ENCODE peak calls at places on chromosome 21, in eight cellular contexts. One of them, this sample, is unnamed.

GRCh38 chr21:38875694-38876492 is 70.2 kb downstream of the ETS2 start:
- DNase-seq in endodermal cell: no peak
- DNase-seq in GM23338: no peak
- DNase-seq in OCI-LY7: no peak
- DNase-seq in fibroblast of pulmonary artery: peak
- DNase-seq in fibroblast of lung: peak
- DNase-seq in lower lobe of right lung: no peak
- DNase-seq in adrenal gland: no peak
- DNase-seq in this sample: peak

GRCh38 chr21:32391755-32392154 is 1.1 kb downstream of the URB1 start:
- DNase-seq in endodermal cell: no peak
- DNase-seq in GM23338: no peak
- DNase-seq in adrenal gland: peak
- DNase-seq in fibroblast of pulmonary artery: no peak
- DNase-seq in fibroblast of lung: no peak
- DNase-seq in lower lobe of right lung: no peak
- DNase-seq in OCI-LY7: no peak
- DNase-seq in this sample: no peak

GRCh38 chr21:36854391-36854790 is 112.1 kb downstream of the HLCS start:
- DNase-seq in adrenal gland: no peak
- DNase-seq in fibroblast of pulmonary artery: peak
- DNase-seq in GM23338: peak
- DNase-seq in lower lobe of right lung: no peak
- DNase-seq in OCI-LY7: peak
- DNase-seq in fibroblast of lung: peak
- DNase-seq in endodermal cell: peak
- DNase-seq in this sample: no peak

GRCh38 chr21:40054403-40054802 is 187.2 kb downstream of the PCP4 start:
- DNase-seq in fibroblast of pulmonary artery: no peak
- DNase-seq in adrenal gland: peak
- DNase-seq in OCI-LY7: no peak
- DNase-seq in GM23338: no peak
- DNase-seq in fibroblast of lung: no peak
- DNase-seq in endodermal cell: no peak
- DNase-seq in lower lobe of right lung: peak
- DNase-seq in this sample: no peak

GRCh38 chr21:28521932-28522826 is 470.5 kb downstream of the LTN1 start:
- DNase-seq in adrenal gland: peak
- DNase-seq in GM23338: peak
- DNase-seq in fibroblast of lung: peak
- DNase-seq in fibroblast of pulmonary artery: peak
- DNase-seq in OCI-LY7: peak
- DNase-seq in endodermal cell: peak
- DNase-seq in lower lobe of right lung: no peak
- DNase-seq in this sample: peak

GRCh38 chr21:28776251-28776650 is 216.4 kb downstream of the LTN1 start:
- DNase-seq in fibroblast of pulmonary artery: peak
- DNase-seq in GM23338: no peak
- DNase-seq in adrenal gland: no peak
- DNase-seq in OCI-LY7: no peak
- DNase-seq in endodermal cell: no peak
- DNase-seq in fibroblast of lung: peak
- DNase-seq in lower lobe of right lung: no peak
- DNase-seq in this sample: peak

GRCh38 chr21:16195896-16196443 is 466.2 kb downstream of the USP25 start:
- DNase-seq in fibroblast of pulmonary artery: peak
- DNase-seq in GM23338: no peak
- DNase-seq in OCI-LY7: no peak
- DNase-seq in fibroblast of lung: peak
- DNase-seq in adrenal gland: no peak
- DNase-seq in endodermal cell: no peak
- DNase-seq in lower lobe of right lung: no peak
- DNase-seq in this sample: no peak

GRCh38 chr21:17688912-17689874 is 76.5 kb upstream of the BTG3 start:
- DNase-seq in OCI-LY7: peak
- DNase-seq in GM23338: peak
- DNase-seq in lower lobe of right lung: peak
- DNase-seq in endodermal cell: peak
- DNase-seq in fibroblast of pulmonary artery: peak
- DNase-seq in adrenal gland: peak
- DNase-seq in fibroblast of lung: no peak
- DNase-seq in this sample: no peak

DNA sequence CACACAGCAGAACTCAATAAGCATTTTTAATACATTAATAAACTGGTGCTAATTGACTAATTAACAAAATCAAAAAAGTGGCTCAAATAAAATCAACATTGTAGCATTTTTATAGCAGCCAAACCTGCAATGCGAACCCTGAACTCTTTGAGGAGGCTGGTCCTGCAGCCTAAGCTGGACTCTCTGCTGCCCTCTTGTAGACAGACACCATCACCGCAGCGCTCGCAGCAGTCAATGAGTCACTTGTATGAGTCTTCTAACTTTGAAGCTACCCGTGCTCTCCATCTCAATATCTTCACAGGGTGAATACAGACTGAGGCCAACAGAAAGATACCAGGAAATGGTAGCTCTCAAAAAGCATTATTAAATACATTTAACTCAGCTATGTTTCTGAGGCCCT is 9.7 kb upstream of the KRTAP7-1 start:
- DNase-seq in OCI-LY7: peak
- DNase-seq in GM23338: peak
- DNase-seq in lower lobe of right lung: no peak
- DNase-seq in fibroblast of pulmonary artery: peak
- DNase-seq in fibroblast of lung: no peak
- DNase-seq in endodermal cell: peak
- DNase-seq in adrenal gland: peak
- DNase-seq in this sample: no peak
- TF ChIP-seq CTCF in OCI-LY7: peak
- TF ChIP-seq CTCF in GM23338: peak
- TF ChIP-seq CTCF in lower lobe of right lung: no peak
- TF ChIP-seq CTCF in fibroblast of pulmonary artery: no peak
- TF ChIP-seq CTCF in fibroblast of lung: no peak
- TF ChIP-seq CTCF in endodermal cell: peak
- TF ChIP-seq CTCF in adrenal gland: no peak
- TF ChIP-seq CTCF in this sample: no peak

DNA sequence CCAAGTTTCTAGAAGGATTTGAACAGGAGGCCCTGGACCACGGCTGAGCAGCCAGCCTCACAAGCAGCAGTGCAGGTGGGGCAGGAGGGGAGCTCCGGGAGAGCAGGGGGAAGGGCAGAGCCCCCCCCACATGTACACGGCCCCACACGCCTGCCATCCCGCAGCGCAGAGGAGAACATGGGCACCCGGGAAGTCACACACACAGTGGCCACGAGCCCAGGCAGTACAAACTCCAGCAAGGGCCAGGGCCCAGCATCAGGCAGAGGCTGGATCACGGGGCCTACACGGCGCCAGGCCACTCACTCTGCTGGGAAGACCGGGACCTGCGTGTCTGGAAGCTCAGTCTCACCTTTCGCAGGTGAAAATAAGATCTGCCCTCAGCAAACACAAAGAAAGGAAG is 5.2 kb downstream of the SUMO3 start:
- DNase-seq in fibroblast of lung: no peak
- DNase-seq in endodermal cell: peak
- DNase-seq in GM23338: no peak
- DNase-seq in adrenal gland: no peak
- DNase-seq in lower lobe of right lung: no peak
- DNase-seq in fibroblast of pulmonary artery: no peak
- DNase-seq in OCI-LY7: no peak
- DNase-seq in this sample: no peak
- H3K4me3 ChIP-seq in fibroblast of lung: no peak
- H3K4me3 ChIP-seq in endodermal cell: no peak
- H3K4me3 ChIP-seq in GM23338: no peak
- H3K4me3 ChIP-seq in adrenal gland: no peak
- H3K4me3 ChIP-seq in lower lobe of right lung: no peak
- H3K4me3 ChIP-seq in fibroblast of pulmonary artery: no peak
- H3K4me3 ChIP-seq in OCI-LY7: no peak
- H3K4me3 ChIP-seq in this sample: no peak

GRCh38 chr21:45384656-45385548 is 20.1 kb upstream of the COL18A1 start:
- DNase-seq in adrenal gland: no peak
- DNase-seq in OCI-LY7: no peak
- DNase-seq in endodermal cell: no peak
- DNase-seq in fibroblast of lung: no peak
- DNase-seq in fibroblast of pulmonary artery: no peak
- DNase-seq in lower lobe of right lung: peak
- DNase-seq in GM23338: no peak
- DNase-seq in this sample: no peak

GRCh38 chr21:45382698-45383000 is 22.3 kb upstream of the COL18A1 start:
- DNase-seq in OCI-LY7: no peak
- DNase-seq in fibroblast of lung: no peak
- DNase-seq in endodermal cell: no peak
- DNase-seq in GM23338: no peak
- DNase-seq in lower lobe of right lung: peak
- DNase-seq in fibroblast of pulmonary artery: no peak
- DNase-seq in adrenal gland: no peak
- DNase-seq in this sample: no peak

GRCh38 chr21:45383111-45383614 is 21.8 kb upstream of the COL18A1 start:
- DNase-seq in fibroblast of pulmonary artery: no peak
- DNase-seq in OCI-LY7: no peak
- DNase-seq in lower lobe of right lung: peak
- DNase-seq in GM23338: no peak
- DNase-seq in endodermal cell: peak
- DNase-seq in adrenal gland: no peak
- DNase-seq in fibroblast of lung: no peak
- DNase-seq in this sample: no peak

GRCh38 chr21:45381865-45382697 is 22.9 kb upstream of the COL18A1 start:
- DNase-seq in OCI-LY7: no peak
- DNase-seq in fibroblast of lung: no peak
- DNase-seq in GM23338: no peak
- DNase-seq in lower lobe of right lung: peak
- DNase-seq in endodermal cell: peak
- DNase-seq in adrenal gland: no peak
- DNase-seq in fibroblast of pulmonary artery: no peak
- DNase-seq in this sample: no peak

GRCh38 chr21:45383615-45384201 is 21.3 kb upstream of the COL18A1 start:
- DNase-seq in fibroblast of pulmonary artery: no peak
- DNase-seq in endodermal cell: peak
- DNase-seq in adrenal gland: no peak
- DNase-seq in OCI-LY7: no peak
- DNase-seq in lower lobe of right lung: peak
- DNase-seq in fibroblast of lung: no peak
- DNase-seq in GM23338: peak
- DNase-seq in this sample: no peak
- TF ChIP-seq CTCF in fibroblast of pulmonary artery: no peak
- TF ChIP-seq CTCF in endodermal cell: peak
- TF ChIP-seq CTCF in adrenal gland: no peak
- TF ChIP-seq CTCF in OCI-LY7: no peak
- TF ChIP-seq CTCF in lower lobe of right lung: no peak
- TF ChIP-seq CTCF in fibroblast of lung: no peak
- TF ChIP-seq CTCF in GM23338: peak
- TF ChIP-seq CTCF in this sample: no peak

GRCh38 chr21:35428927-35429326 is 379.8 kb upstream of the RUNX1 start:
- DNase-seq in GM23338: no peak
- DNase-seq in adrenal gland: no peak
- DNase-seq in fibroblast of lung: no peak
- DNase-seq in endodermal cell: no peak
- DNase-seq in fibroblast of pulmonary artery: peak
- DNase-seq in lower lobe of right lung: no peak
- DNase-seq in OCI-LY7: no peak
- DNase-seq in this sample: no peak

GRCh38 chr21:35428489-35428888 is 379.4 kb upstream of the RUNX1 start:
- DNase-seq in fibroblast of pulmonary artery: peak
- DNase-seq in endodermal cell: peak
- DNase-seq in GM23338: peak
- DNase-seq in lower lobe of right lung: peak
- DNase-seq in adrenal gland: no peak
- DNase-seq in OCI-LY7: no peak
- DNase-seq in fibroblast of lung: no peak
- DNase-seq in this sample: no peak

GRCh38 chr21:35427320-35428040 is 378.4 kb upstream of the RUNX1 start:
- DNase-seq in OCI-LY7: no peak
- DNase-seq in endodermal cell: no peak
- DNase-seq in lower lobe of right lung: no peak
- DNase-seq in fibroblast of pulmonary artery: peak
- DNase-seq in GM23338: no peak
- DNase-seq in adrenal gland: no peak
- DNase-seq in fibroblast of lung: no peak
- DNase-seq in this sample: no peak

GRCh38 chr21:35426897-35427296 is 377.8 kb upstream of the RUNX1 start:
- DNase-seq in endodermal cell: no peak
- DNase-seq in lower lobe of right lung: no peak
- DNase-seq in GM23338: no peak
- DNase-seq in fibroblast of lung: no peak
- DNase-seq in fibroblast of pulmonary artery: no peak
- DNase-seq in adrenal gland: no peak
- DNase-seq in OCI-LY7: no peak
- DNase-seq in this sample: no peak

DNA sequence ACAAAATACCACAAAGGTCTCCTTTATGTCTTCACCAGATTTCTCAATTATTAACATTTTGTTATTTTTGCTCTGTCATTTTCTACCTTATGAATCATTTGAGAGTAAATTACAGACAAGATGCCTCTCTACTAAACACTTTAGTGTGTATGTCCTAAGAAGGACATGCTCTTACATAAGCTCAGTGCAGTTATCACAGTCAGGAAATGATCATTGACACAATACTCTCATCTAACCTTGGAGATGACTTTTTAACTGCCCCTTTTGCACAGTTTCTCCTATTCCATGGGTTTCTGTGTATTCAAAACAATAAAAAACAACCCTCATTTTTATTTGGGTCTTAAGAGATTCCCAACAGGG is 378.9 kb upstream of the RUNX1 start:
- DNase-seq in endodermal cell: no peak
- DNase-seq in adrenal gland: no peak
- DNase-seq in fibroblast of lung: peak
- DNase-seq in OCI-LY7: no peak
- DNase-seq in GM23338: no peak
- DNase-seq in lower lobe of right lung: no peak
- DNase-seq in fibroblast of pulmonary artery: peak
- DNase-seq in this sample: peak
- H3K4me3 ChIP-seq in endodermal cell: no peak
- H3K4me3 ChIP-seq in adrenal gland: no peak
- H3K4me3 ChIP-seq in fibroblast of lung: no peak
- H3K4me3 ChIP-seq in OCI-LY7: no peak
- H3K4me3 ChIP-seq in GM23338: no peak
- H3K4me3 ChIP-seq in lower lobe of right lung: no peak
- H3K4me3 ChIP-seq in fibroblast of pulmonary artery: no peak
- H3K4me3 ChIP-seq in this sample: no peak

DNA sequence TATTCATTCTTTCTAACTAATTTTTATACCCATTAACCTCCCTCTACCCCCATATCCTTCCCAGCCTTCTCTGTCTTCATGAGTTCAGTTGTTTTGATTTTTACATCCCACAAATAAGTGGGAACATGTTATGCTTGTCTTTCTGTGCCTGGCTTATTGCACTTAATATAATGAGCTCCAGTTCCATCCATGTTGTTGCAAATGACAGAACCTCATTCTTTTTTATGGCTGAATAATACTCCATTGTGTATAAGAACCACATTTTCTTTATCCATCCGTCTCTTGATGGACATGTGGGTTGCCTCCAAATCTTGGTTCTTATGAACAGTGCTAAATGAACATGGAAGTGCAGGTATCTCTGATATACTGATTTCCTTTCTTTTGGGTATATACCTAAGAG is 21.5 kb downstream of the AGPAT3 start:
- DNase-seq in GM23338: no peak
- DNase-seq in fibroblast of pulmonary artery: no peak
- DNase-seq in fibroblast of lung: no peak
- DNase-seq in lower lobe of right lung: no peak
- DNase-seq in adrenal gland: no peak
- DNase-seq in endodermal cell: no peak
- DNase-seq in OCI-LY7: no peak
- DNase-seq in this sample: no peak
- TF ChIP-seq CTCF in GM23338: no peak
- TF ChIP-seq CTCF in fibroblast of pulmonary artery: no peak
- TF ChIP-seq CTCF in fibroblast of lung: no peak
- TF ChIP-seq CTCF in lower lobe of right lung: no peak
- TF ChIP-seq CTCF in adrenal gland: no peak
- TF ChIP-seq CTCF in endodermal cell: no peak
- TF ChIP-seq CTCF in OCI-LY7: no peak
- TF ChIP-seq CTCF in this sample: no peak

GRCh38 chr21:45405271-45405818 is 380 bp downstream of the COL18A1 start:
- DNase-seq in adrenal gland: no peak
- DNase-seq in lower lobe of right lung: peak
- DNase-seq in GM23338: no peak
- DNase-seq in fibroblast of lung: no peak
- DNase-seq in endodermal cell: peak
- DNase-seq in OCI-LY7: no peak
- DNase-seq in fibroblast of pulmonary artery: peak
- DNase-seq in this sample: no peak
- H3K4me3 ChIP-seq in adrenal gland: no peak
- H3K4me3 ChIP-seq in lower lobe of right lung: peak
- H3K4me3 ChIP-seq in GM23338: peak
- H3K4me3 ChIP-seq in fibroblast of lung: no peak
- H3K4me3 ChIP-seq in endodermal cell: peak
- H3K4me3 ChIP-seq in OCI-LY7: no peak
- H3K4me3 ChIP-seq in fibroblast of pulmonary artery: peak
- H3K4me3 ChIP-seq in this sample: peak

This sample was measured in AG09309.